ENCODE peak calls at places on chromosomes 2 and 18, in ten cellular contexts. One of them, this sample, is unnamed.

GRCh38 chr2:51032748-51033355 is 920 bp upstream of the NRXN1 start:
- DNase-seq in activated T-helper 1 cell treated with Interleukin-2 at 50 U/mL for 16 hours: no peak
- DNase-seq in AG20443: no peak
- DNase-seq in NCI-H226: no peak
- DNase-seq in H9: no peak
- DNase-seq in activated CD4-positive, alpha-beta T cell treated with anti-CD3 and anti-CD28 coated beads, Interleukin-2, amount 50 U/mL, for 24 hours: no peak
- DNase-seq in HuH-7.5: no peak
- DNase-seq in NCI-H2081: no peak
- DNase-seq in stimulated activated CD4-positive, alpha-beta T cell treated with anti-CD3 and anti-CD28 coated beads, TNF-alpha, amount 100 ng/mL, for 4 hours: no peak
- DNase-seq in stimulated activated naive CD8-positive, alpha-beta T cell treated with anti-CD3 and anti-CD28 coated beads, Interleukin-15, amount 100 ng/mL, for 72 hours: no peak
- DNase-seq in this sample: no peak

GRCh38 chr2:45067859-45068642 is 58.8 kb upstream of the SIX2 start:
- DNase-seq in stimulated activated CD4-positive, alpha-beta T cell treated with anti-CD3 and anti-CD28 coated beads, TNF-alpha, amount 100 ng/mL, for 4 hours: no peak
- DNase-seq in NCI-H226: peak
- DNase-seq in AG20443: peak
- DNase-seq in NCI-H2081: no peak
- DNase-seq in activated CD4-positive, alpha-beta T cell treated with anti-CD3 and anti-CD28 coated beads, Interleukin-2, amount 50 U/mL, for 24 hours: no peak
- DNase-seq in H9: peak
- DNase-seq in stimulated activated naive CD8-positive, alpha-beta T cell treated with anti-CD3 and anti-CD28 coated beads, Interleukin-15, amount 100 ng/mL, for 72 hours: no peak
- DNase-seq in activated T-helper 1 cell treated with Interleukin-2 at 50 U/mL for 16 hours: no peak
- DNase-seq in HuH-7.5: no peak
- DNase-seq in this sample: no peak

GRCh38 chr2:240183370-240184197 is 43.1 kb upstream of the OTOS start:
- DNase-seq in activated T-helper 1 cell treated with Interleukin-2 at 50 U/mL for 16 hours: no peak
- DNase-seq in stimulated activated CD4-positive, alpha-beta T cell treated with anti-CD3 and anti-CD28 coated beads, TNF-alpha, amount 100 ng/mL, for 4 hours: no peak
- DNase-seq in AG20443: no peak
- DNase-seq in stimulated activated naive CD8-positive, alpha-beta T cell treated with anti-CD3 and anti-CD28 coated beads, Interleukin-15, amount 100 ng/mL, for 72 hours: no peak
- DNase-seq in NCI-H2081: no peak
- DNase-seq in H9: no peak
- DNase-seq in HuH-7.5: no peak
- DNase-seq in NCI-H226: no peak
- DNase-seq in activated CD4-positive, alpha-beta T cell treated with anti-CD3 and anti-CD28 coated beads, Interleukin-2, amount 50 U/mL, for 24 hours: no peak
- DNase-seq in this sample: no peak

GRCh38 chr2:24702800-24703199 is 90.4 kb downstream of the PTRHD1 start:
- DNase-seq in HuH-7.5: no peak
- DNase-seq in activated T-helper 1 cell treated with Interleukin-2 at 50 U/mL for 16 hours: no peak
- DNase-seq in stimulated activated naive CD8-positive, alpha-beta T cell treated with anti-CD3 and anti-CD28 coated beads, Interleukin-15, amount 100 ng/mL, for 72 hours: no peak
- DNase-seq in H9: no peak
- DNase-seq in NCI-H226: peak
- DNase-seq in AG20443: peak
- DNase-seq in activated CD4-positive, alpha-beta T cell treated with anti-CD3 and anti-CD28 coated beads, Interleukin-2, amount 50 U/mL, for 24 hours: no peak
- DNase-seq in NCI-H2081: no peak
- DNase-seq in stimulated activated CD4-positive, alpha-beta T cell treated with anti-CD3 and anti-CD28 coated beads, TNF-alpha, amount 100 ng/mL, for 4 hours: no peak
- DNase-seq in this sample: no peak

GRCh38 chr18:74310411-74310810 is 5.2 kb upstream of the C18orf63 start:
- DNase-seq in NCI-H2081: no peak
- DNase-seq in stimulated activated CD4-positive, alpha-beta T cell treated with anti-CD3 and anti-CD28 coated beads, TNF-alpha, amount 100 ng/mL, for 4 hours: no peak
- DNase-seq in HuH-7.5: no peak
- DNase-seq in activated T-helper 1 cell treated with Interleukin-2 at 50 U/mL for 16 hours: no peak
- DNase-seq in NCI-H226: peak
- DNase-seq in H9: peak
- DNase-seq in AG20443: peak
- DNase-seq in activated CD4-positive, alpha-beta T cell treated with anti-CD3 and anti-CD28 coated beads, Interleukin-2, amount 50 U/mL, for 24 hours: no peak
- DNase-seq in stimulated activated naive CD8-positive, alpha-beta T cell treated with anti-CD3 and anti-CD28 coated beads, Interleukin-15, amount 100 ng/mL, for 72 hours: no peak
- DNase-seq in this sample: no peak

GRCh38 chr2:214265991-214266489 is 144.8 kb upstream of the VWC2L start:
- DNase-seq in NCI-H2081: no peak
- DNase-seq in HuH-7.5: no peak
- DNase-seq in H9: no peak
- DNase-seq in stimulated activated CD4-positive, alpha-beta T cell treated with anti-CD3 and anti-CD28 coated beads, TNF-alpha, amount 100 ng/mL, for 4 hours: no peak
- DNase-seq in activated T-helper 1 cell treated with Interleukin-2 at 50 U/mL for 16 hours: no peak
- DNase-seq in NCI-H226: no peak
- DNase-seq in activated CD4-positive, alpha-beta T cell treated with anti-CD3 and anti-CD28 coated beads, Interleukin-2, amount 50 U/mL, for 24 hours: no peak
- DNase-seq in stimulated activated naive CD8-positive, alpha-beta T cell treated with anti-CD3 and anti-CD28 coated beads, Interleukin-15, amount 100 ng/mL, for 72 hours: no peak
- DNase-seq in AG20443: peak
- DNase-seq in this sample: no peak

GRCh38 chr2:198316231-198316630 is 511.8 kb downstream of the PLCL1 start:
- DNase-seq in stimulated activated naive CD8-positive, alpha-beta T cell treated with anti-CD3 and anti-CD28 coated beads, Interleukin-15, amount 100 ng/mL, for 72 hours: no peak
- DNase-seq in activated CD4-positive, alpha-beta T cell treated with anti-CD3 and anti-CD28 coated beads, Interleukin-2, amount 50 U/mL, for 24 hours: no peak
- DNase-seq in NCI-H226: no peak
- DNase-seq in activated T-helper 1 cell treated with Interleukin-2 at 50 U/mL for 16 hours: no peak
- DNase-seq in NCI-H2081: no peak
- DNase-seq in stimulated activated CD4-positive, alpha-beta T cell treated with anti-CD3 and anti-CD28 coated beads, TNF-alpha, amount 100 ng/mL, for 4 hours: no peak
- DNase-seq in AG20443: no peak
- DNase-seq in H9: no peak
- DNase-seq in HuH-7.5: no peak
- DNase-seq in this sample: no peak

GRCh38 chr18:13253786-13254755 is 35.5 kb downstream of the LDLRAD4 start:
- DNase-seq in H9: no peak
- DNase-seq in NCI-H2081: no peak
- DNase-seq in activated CD4-positive, alpha-beta T cell treated with anti-CD3 and anti-CD28 coated beads, Interleukin-2, amount 50 U/mL, for 24 hours: no peak
- DNase-seq in stimulated activated naive CD8-positive, alpha-beta T cell treated with anti-CD3 and anti-CD28 coated beads, Interleukin-15, amount 100 ng/mL, for 72 hours: no peak
- DNase-seq in AG20443: no peak
- DNase-seq in activated T-helper 1 cell treated with Interleukin-2 at 50 U/mL for 16 hours: no peak
- DNase-seq in HuH-7.5: no peak
- DNase-seq in NCI-H226: no peak
- DNase-seq in stimulated activated CD4-positive, alpha-beta T cell treated with anti-CD3 and anti-CD28 coated beads, TNF-alpha, amount 100 ng/mL, for 4 hours: no peak
- DNase-seq in this sample: no peak

GRCh38 chr2:12399244-12399643 is 317.5 kb upstream of the TRIB2 start:
- DNase-seq in NCI-H226: no peak
- DNase-seq in activated CD4-positive, alpha-beta T cell treated with anti-CD3 and anti-CD28 coated beads, Interleukin-2, amount 50 U/mL, for 24 hours: no peak
- DNase-seq in AG20443: no peak
- DNase-seq in NCI-H2081: no peak
- DNase-seq in H9: no peak
- DNase-seq in activated T-helper 1 cell treated with Interleukin-2 at 50 U/mL for 16 hours: no peak
- DNase-seq in stimulated activated CD4-positive, alpha-beta T cell treated with anti-CD3 and anti-CD28 coated beads, TNF-alpha, amount 100 ng/mL, for 4 hours: no peak
- DNase-seq in stimulated activated naive CD8-positive, alpha-beta T cell treated with anti-CD3 and anti-CD28 coated beads, Interleukin-15, amount 100 ng/mL, for 72 hours: no peak
- DNase-seq in HuH-7.5: no peak
- DNase-seq in this sample: no peak

GRCh38 chr18:48590678-48591077 is 51.8 kb downstream of the CTIF start:
- DNase-seq in activated CD4-positive, alpha-beta T cell treated with anti-CD3 and anti-CD28 coated beads, Interleukin-2, amount 50 U/mL, for 24 hours: no peak
- DNase-seq in NCI-H2081: peak
- DNase-seq in stimulated activated naive CD8-positive, alpha-beta T cell treated with anti-CD3 and anti-CD28 coated beads, Interleukin-15, amount 100 ng/mL, for 72 hours: no peak
- DNase-seq in NCI-H226: peak
- DNase-seq in HuH-7.5: no peak
- DNase-seq in H9: no peak
- DNase-seq in stimulated activated CD4-positive, alpha-beta T cell treated with anti-CD3 and anti-CD28 coated beads, TNF-alpha, amount 100 ng/mL, for 4 hours: no peak
- DNase-seq in activated T-helper 1 cell treated with Interleukin-2 at 50 U/mL for 16 hours: no peak
- DNase-seq in AG20443: peak
- DNase-seq in this sample: no peak

GRCh38 chr2:1731963-1732768 is 12.1 kb downstream of the PXDN start:
- DNase-seq in activated T-helper 1 cell treated with Interleukin-2 at 50 U/mL for 16 hours: no peak
- DNase-seq in HuH-7.5: no peak
- DNase-seq in activated CD4-positive, alpha-beta T cell treated with anti-CD3 and anti-CD28 coated beads, Interleukin-2, amount 50 U/mL, for 24 hours: no peak
- DNase-seq in NCI-H226: no peak
- DNase-seq in stimulated activated naive CD8-positive, alpha-beta T cell treated with anti-CD3 and anti-CD28 coated beads, Interleukin-15, amount 100 ng/mL, for 72 hours: no peak
- DNase-seq in H9: peak
- DNase-seq in AG20443: peak
- DNase-seq in NCI-H2081: no peak
- DNase-seq in stimulated activated CD4-positive, alpha-beta T cell treated with anti-CD3 and anti-CD28 coated beads, TNF-alpha, amount 100 ng/mL, for 4 hours: no peak
- DNase-seq in this sample: no peak

GRCh38 chr2:48107326-48107925 is 201.1 kb upstream of the FBXO11 start:
- DNase-seq in AG20443: peak
- DNase-seq in stimulated activated naive CD8-positive, alpha-beta T cell treated with anti-CD3 and anti-CD28 coated beads, Interleukin-15, amount 100 ng/mL, for 72 hours: no peak
- DNase-seq in H9: peak
- DNase-seq in activated T-helper 1 cell treated with Interleukin-2 at 50 U/mL for 16 hours: no peak
- DNase-seq in stimulated activated CD4-positive, alpha-beta T cell treated with anti-CD3 and anti-CD28 coated beads, TNF-alpha, amount 100 ng/mL, for 4 hours: no peak
- DNase-seq in NCI-H2081: no peak
- DNase-seq in NCI-H226: peak
- DNase-seq in HuH-7.5: no peak
- DNase-seq in activated CD4-positive, alpha-beta T cell treated with anti-CD3 and anti-CD28 coated beads, Interleukin-2, amount 50 U/mL, for 24 hours: no peak
- DNase-seq in this sample: no peak

GRCh38 chr2:64151498-64151897 is 7.3 kb upstream of the PELI1 start:
- DNase-seq in stimulated activated naive CD8-positive, alpha-beta T cell treated with anti-CD3 and anti-CD28 coated beads, Interleukin-15, amount 100 ng/mL, for 72 hours: no peak
- DNase-seq in activated CD4-positive, alpha-beta T cell treated with anti-CD3 and anti-CD28 coated beads, Interleukin-2, amount 50 U/mL, for 24 hours: no peak
- DNase-seq in NCI-H226: no peak
- DNase-seq in H9: no peak
- DNase-seq in activated T-helper 1 cell treated with Interleukin-2 at 50 U/mL for 16 hours: no peak
- DNase-seq in stimulated activated CD4-positive, alpha-beta T cell treated with anti-CD3 and anti-CD28 coated beads, TNF-alpha, amount 100 ng/mL, for 4 hours: no peak
- DNase-seq in AG20443: no peak
- DNase-seq in NCI-H2081: no peak
- DNase-seq in HuH-7.5: no peak
- DNase-seq in this sample: no peak

GRCh38 chr2:214696681-214697080 is 112.8 kb downstream of the BARD1 start:
- DNase-seq in activated CD4-positive, alpha-beta T cell treated with anti-CD3 and anti-CD28 coated beads, Interleukin-2, amount 50 U/mL, for 24 hours: no peak
- DNase-seq in AG20443: no peak
- DNase-seq in stimulated activated CD4-positive, alpha-beta T cell treated with anti-CD3 and anti-CD28 coated beads, TNF-alpha, amount 100 ng/mL, for 4 hours: no peak
- DNase-seq in H9: no peak
- DNase-seq in HuH-7.5: no peak
- DNase-seq in stimulated activated naive CD8-positive, alpha-beta T cell treated with anti-CD3 and anti-CD28 coated beads, Interleukin-15, amount 100 ng/mL, for 72 hours: no peak
- DNase-seq in activated T-helper 1 cell treated with Interleukin-2 at 50 U/mL for 16 hours: no peak
- DNase-seq in NCI-H226: no peak
- DNase-seq in NCI-H2081: no peak
- DNase-seq in this sample: no peak

GRCh38 chr2:235527806-235528480 is 34.1 kb downstream of the AGAP1 start:
- DNase-seq in activated T-helper 1 cell treated with Interleukin-2 at 50 U/mL for 16 hours: no peak
- DNase-seq in stimulated activated CD4-positive, alpha-beta T cell treated with anti-CD3 and anti-CD28 coated beads, TNF-alpha, amount 100 ng/mL, for 4 hours: no peak
- DNase-seq in NCI-H2081: no peak
- DNase-seq in AG20443: no peak
- DNase-seq in stimulated activated naive CD8-positive, alpha-beta T cell treated with anti-CD3 and anti-CD28 coated beads, Interleukin-15, amount 100 ng/mL, for 72 hours: no peak
- DNase-seq in activated CD4-positive, alpha-beta T cell treated with anti-CD3 and anti-CD28 coated beads, Interleukin-2, amount 50 U/mL, for 24 hours: no peak
- DNase-seq in HuH-7.5: no peak
- DNase-seq in NCI-H226: no peak
- DNase-seq in H9: no peak
- DNase-seq in this sample: no peak

GRCh38 chr2:168060956-168061750 is 186.2 kb downstream of the STK39 start:
- DNase-seq in H9: no peak
- DNase-seq in activated T-helper 1 cell treated with Interleukin-2 at 50 U/mL for 16 hours: no peak
- DNase-seq in activated CD4-positive, alpha-beta T cell treated with anti-CD3 and anti-CD28 coated beads, Interleukin-2, amount 50 U/mL, for 24 hours: no peak
- DNase-seq in NCI-H226: no peak
- DNase-seq in NCI-H2081: no peak
- DNase-seq in AG20443: peak
- DNase-seq in HuH-7.5: no peak
- DNase-seq in stimulated activated naive CD8-positive, alpha-beta T cell treated with anti-CD3 and anti-CD28 coated beads, Interleukin-15, amount 100 ng/mL, for 72 hours: no peak
- DNase-seq in stimulated activated CD4-positive, alpha-beta T cell treated with anti-CD3 and anti-CD28 coated beads, TNF-alpha, amount 100 ng/mL, for 4 hours: no peak
- DNase-seq in this sample: no peak

GRCh38 chr18:79962835-79963657 is 1.4 kb upstream of the HSBP1L1 start:
- DNase-seq in stimulated activated naive CD8-positive, alpha-beta T cell treated with anti-CD3 and anti-CD28 coated beads, Interleukin-15, amount 100 ng/mL, for 72 hours: peak
- DNase-seq in NCI-H2081: no peak
- DNase-seq in activated T-helper 1 cell treated with Interleukin-2 at 50 U/mL for 16 hours: no peak
- DNase-seq in stimulated activated CD4-positive, alpha-beta T cell treated with anti-CD3 and anti-CD28 coated beads, TNF-alpha, amount 100 ng/mL, for 4 hours: no peak
- DNase-seq in AG20443: no peak
- DNase-seq in NCI-H226: no peak
- DNase-seq in H9: no peak
- DNase-seq in HuH-7.5: no peak
- DNase-seq in activated CD4-positive, alpha-beta T cell treated with anti-CD3 and anti-CD28 coated beads, Interleukin-2, amount 50 U/mL, for 24 hours: no peak
- DNase-seq in this sample: no peak

GRCh38 chr2:222264791-222265320 is 33.9 kb downstream of the PAX3 start:
- DNase-seq in NCI-H226: peak
- DNase-seq in HuH-7.5: no peak
- DNase-seq in stimulated activated CD4-positive, alpha-beta T cell treated with anti-CD3 and anti-CD28 coated beads, TNF-alpha, amount 100 ng/mL, for 4 hours: no peak
- DNase-seq in NCI-H2081: no peak
- DNase-seq in activated CD4-positive, alpha-beta T cell treated with anti-CD3 and anti-CD28 coated beads, Interleukin-2, amount 50 U/mL, for 24 hours: no peak
- DNase-seq in H9: no peak
- DNase-seq in activated T-helper 1 cell treated with Interleukin-2 at 50 U/mL for 16 hours: no peak
- DNase-seq in stimulated activated naive CD8-positive, alpha-beta T cell treated with anti-CD3 and anti-CD28 coated beads, Interleukin-15, amount 100 ng/mL, for 72 hours: no peak
- DNase-seq in AG20443: no peak
- DNase-seq in this sample: no peak

GRCh38 chr18:64271264-64271663 is 122.4 kb upstream of the LINC00305 start:
- DNase-seq in stimulated activated CD4-positive, alpha-beta T cell treated with anti-CD3 and anti-CD28 coated beads, TNF-alpha, amount 100 ng/mL, for 4 hours: no peak
- DNase-seq in NCI-H226: no peak
- DNase-seq in activated T-helper 1 cell treated with Interleukin-2 at 50 U/mL for 16 hours: no peak
- DNase-seq in stimulated activated naive CD8-positive, alpha-beta T cell treated with anti-CD3 and anti-CD28 coated beads, Interleukin-15, amount 100 ng/mL, for 72 hours: no peak
- DNase-seq in HuH-7.5: no peak
- DNase-seq in activated CD4-positive, alpha-beta T cell treated with anti-CD3 and anti-CD28 coated beads, Interleukin-2, amount 50 U/mL, for 24 hours: no peak
- DNase-seq in AG20443: no peak
- DNase-seq in H9: no peak
- DNase-seq in NCI-H2081: peak
- DNase-seq in this sample: no peak

GRCh38 chr2:181419124-181419855 is 37.9 kb upstream of the ITGA4 start:
- DNase-seq in activated CD4-positive, alpha-beta T cell treated with anti-CD3 and anti-CD28 coated beads, Interleukin-2, amount 50 U/mL, for 24 hours: no peak
- DNase-seq in AG20443: no peak
- DNase-seq in stimulated activated naive CD8-positive, alpha-beta T cell treated with anti-CD3 and anti-CD28 coated beads, Interleukin-15, amount 100 ng/mL, for 72 hours: no peak
- DNase-seq in NCI-H2081: no peak
- DNase-seq in HuH-7.5: no peak
- DNase-seq in activated T-helper 1 cell treated with Interleukin-2 at 50 U/mL for 16 hours: no peak
- DNase-seq in stimulated activated CD4-positive, alpha-beta T cell treated with anti-CD3 and anti-CD28 coated beads, TNF-alpha, amount 100 ng/mL, for 4 hours: no peak
- DNase-seq in NCI-H226: no peak
- DNase-seq in H9: no peak
- DNase-seq in this sample: no peak

This sample was measured in esophagus muscularis mucosa.